ENCODE peak calls at places on chromosomes 12 and 14, in four cellular contexts. C, A, M and Q are unnamed samples.

GRCh38 chr12:102096855-102097254 is 23.1 kb downstream of the NUP37 start:
- DNase-seq in C (no peak), A (no peak), M (no peak), Q (no peak)

GRCh38 chr12:13095266-13095995 is 8.0 kb downstream of the GSG1 start:
- DNase-seq in A (no peak), M (no peak), C (no peak), Q (no peak)

GRCh38 chr14:74404435-74404834 is 21.6 kb downstream of the SYNDIG1L start:
- DNase-seq in C (no peak), M (no peak), A (no peak), Q (no peak)

GRCh38 chr12:120094485-120094884 is 22.1 kb downstream of the RAB35 start:
- DNase-seq in M (no peak), C (no peak), A (no peak), Q (peak; percentile 72)

GRCh38 chr12:80262372-80263170 is 163.2 kb downstream of the OTOGL start:
- DNase-seq in M (no peak), A (no peak), C (no peak), Q (peak; percentile 82)

GRCh38 chr12:532908-533565 is 73.3 kb downstream of the B4GALNT3 start:
- DNase-seq in A (no peak), C (no peak), M (peak; percentile 83), Q (peak; percentile 79)

GRCh38 chr12:132142679-132143327 is 1.3 kb downstream of the DDX51 start:
- DNase-seq in C (no peak), A (no peak), M (no peak), Q (no peak)

GRCh38 chr12:56487448-56488040 is 417 bp downstream of the GLS2 start:
- DNase-seq in C (peak; percentile 41), M (no peak), A (no peak), Q (peak; percentile 11)

GRCh38 chr14:90671835-90672234 is 144.4 kb downstream of the TTC7B start:
- DNase-seq in A (no peak), M (no peak), C (no peak), Q (no peak)

GRCh38 chr12:58479403-58479802 is 440.9 kb downstream of the LRIG3 start:
- DNase-seq in A (no peak), C (no peak), M (no peak), Q (no peak)

GRCh38 chr12:117100251-117100650 is 1.0 kb upstream of the TESC start:
- DNase-seq in A (no peak), C (no peak), M (peak; percentile 19), Q (no peak)

GRCh38 chr12:64083285-64084210 is 138.5 kb downstream of the KICS2 start:
- DNase-seq in A (no peak), C (peak; percentile 83), M (peak; percentile 97), Q (peak; percentile 75)

GRCh38 chr14:36339817-36340216 is 19.4 kb upstream of the MBIP start:
- DNase-seq in M (no peak), C (no peak), A (no peak), Q (no peak)

GRCh38 chr12:42473561-42473960 is 116.0 kb downstream of the PRICKLE1 start:
- DNase-seq in C (no peak), M (no peak), A (no peak), Q (no peak)

GRCh38 chr12:125164541-125164940 is 99.3 kb downstream of the AACS start:
- DNase-seq in M (no peak), C (no peak), A (no peak), Q (no peak)